ENCODE peak calls at places on chromosomes 6 and 20, in eight cellular contexts. One of them, this sample, is unnamed.

GRCh38 chr6:108549741-108550140 is 11.0 kb upstream of the FOXO3 start:
- DNase-seq in NB4: no peak
- DNase-seq in fibroblast of pulmonary artery: no peak
- DNase-seq in fibroblast of gingiva: peak; percentile 27
- DNase-seq in SK-N-DZ: no peak
- DNase-seq in GM12878: no peak
- DNase-seq in KBM-7: no peak
- DNase-seq in kidney tubule cell: no peak
- DNase-seq in this sample: no peak

GRCh38 chr6:35725721-35726438 is 11.0 kb upstream of the ARMC12 start:
- DNase-seq in SK-N-DZ: no peak
- DNase-seq in kidney tubule cell: peak; percentile 8
- DNase-seq in fibroblast of gingiva: peak; percentile 90
- DNase-seq in KBM-7: peak; percentile 68
- DNase-seq in fibroblast of pulmonary artery: peak; percentile 87
- DNase-seq in NB4: peak; percentile 85
- DNase-seq in GM12878: no peak
- DNase-seq in this sample: no peak

GRCh38 chr6:142773324-142773723 is 171.7 kb downstream of the HIVEP2 start:
- DNase-seq in KBM-7: no peak
- DNase-seq in fibroblast of gingiva: no peak
- DNase-seq in GM12878: no peak
- DNase-seq in fibroblast of pulmonary artery: no peak
- DNase-seq in SK-N-DZ: no peak
- DNase-seq in NB4: no peak
- DNase-seq in kidney tubule cell: no peak
- DNase-seq in this sample: no peak

GRCh38 chr20:2738734-2739398 is 46.3 kb downstream of the EBF4 start:
- DNase-seq in fibroblast of pulmonary artery: no peak
- DNase-seq in NB4: no peak
- DNase-seq in KBM-7: no peak
- DNase-seq in SK-N-DZ: no peak
- DNase-seq in kidney tubule cell: no peak
- DNase-seq in fibroblast of gingiva: no peak
- DNase-seq in GM12878: no peak
- DNase-seq in this sample: no peak

GRCh38 chr6:85124472-85125428 is 325.1 kb upstream of the NT5E start:
- DNase-seq in GM12878: no peak
- DNase-seq in fibroblast of pulmonary artery: peak; percentile 53
- DNase-seq in NB4: no peak
- DNase-seq in fibroblast of gingiva: peak; percentile 43
- DNase-seq in SK-N-DZ: no peak
- DNase-seq in KBM-7: no peak
- DNase-seq in kidney tubule cell: no peak
- DNase-seq in this sample: no peak

GRCh38 chr6:163170294-163170883 is 244.1 kb upstream of the QKI start:
- DNase-seq in NB4: peak; percentile 61
- DNase-seq in fibroblast of pulmonary artery: peak; percentile 25
- DNase-seq in SK-N-DZ: no peak
- DNase-seq in GM12878: no peak
- DNase-seq in fibroblast of gingiva: no peak
- DNase-seq in kidney tubule cell: peak; percentile 15
- DNase-seq in KBM-7: peak; percentile 61
- DNase-seq in this sample: peak; percentile 9

GRCh38 chr6:133923938-133924593 is 29.0 kb upstream of the TBPL1 start:
- DNase-seq in fibroblast of gingiva: peak; percentile 70
- DNase-seq in GM12878: peak; percentile 33
- DNase-seq in kidney tubule cell: peak; percentile 79
- DNase-seq in KBM-7: peak; percentile 84
- DNase-seq in SK-N-DZ: peak; percentile 77
- DNase-seq in NB4: peak; percentile 77
- DNase-seq in fibroblast of pulmonary artery: peak; percentile 90
- DNase-seq in this sample: peak; percentile 10

GRCh38 chr20:23666189-23666588 is 22.6 kb downstream of the CST4 start:
- DNase-seq in fibroblast of gingiva: peak; percentile 10
- DNase-seq in SK-N-DZ: no peak
- DNase-seq in fibroblast of pulmonary artery: peak; percentile 31
- DNase-seq in GM12878: no peak
- DNase-seq in NB4: peak; percentile 12
- DNase-seq in KBM-7: no peak
- DNase-seq in kidney tubule cell: no peak
- DNase-seq in this sample: no peak

GRCh38 chr6:138592698-138593097 is 93.4 kb upstream of the NHSL1 start:
- DNase-seq in KBM-7: peak; percentile 79
- DNase-seq in fibroblast of pulmonary artery: no peak
- DNase-seq in GM12878: peak; percentile 55
- DNase-seq in NB4: peak; percentile 72
- DNase-seq in fibroblast of gingiva: no peak
- DNase-seq in kidney tubule cell: no peak
- DNase-seq in SK-N-DZ: no peak
- DNase-seq in this sample: no peak

GRCh38 chr6:134420638-134421181 is 102.8 kb upstream of the SGK1 start:
- DNase-seq in kidney tubule cell: peak; percentile 93
- DNase-seq in GM12878: no peak
- DNase-seq in NB4: no peak
- DNase-seq in fibroblast of gingiva: peak; percentile 7
- DNase-seq in SK-N-DZ: no peak
- DNase-seq in fibroblast of pulmonary artery: peak; percentile 88
- DNase-seq in KBM-7: no peak
- DNase-seq in this sample: no peak

GRCh38 chr20:48502016-48502415 is 325.8 kb downstream of the PREX1 start:
- DNase-seq in KBM-7: no peak
- DNase-seq in fibroblast of gingiva: no peak
- DNase-seq in kidney tubule cell: no peak
- DNase-seq in GM12878: no peak
- DNase-seq in NB4: no peak
- DNase-seq in SK-N-DZ: no peak
- DNase-seq in fibroblast of pulmonary artery: no peak
- DNase-seq in this sample: no peak

GRCh38 chr20:56626367-56627121 is 2.6 kb upstream of the TFAP2C start:
- DNase-seq in SK-N-DZ: no peak
- DNase-seq in kidney tubule cell: peak; percentile 25
- DNase-seq in KBM-7: peak; percentile 54
- DNase-seq in fibroblast of pulmonary artery: no peak
- DNase-seq in NB4: peak; percentile 67
- DNase-seq in fibroblast of gingiva: no peak
- DNase-seq in GM12878: no peak
- DNase-seq in this sample: peak; percentile 45

GRCh38 chr20:43959920-43960227 is 45.2 kb downstream of the TOX2 start:
- DNase-seq in fibroblast of gingiva: no peak
- DNase-seq in GM12878: no peak
- DNase-seq in NB4: no peak
- DNase-seq in fibroblast of pulmonary artery: no peak
- DNase-seq in KBM-7: no peak
- DNase-seq in SK-N-DZ: no peak
- DNase-seq in kidney tubule cell: no peak
- DNase-seq in this sample: no peak

GRCh38 chr6:43282060-43282459 is 16.0 kb upstream of the SLC22A7 start:
- DNase-seq in fibroblast of pulmonary artery: no peak
- DNase-seq in NB4: no peak
- DNase-seq in KBM-7: no peak
- DNase-seq in fibroblast of gingiva: no peak
- DNase-seq in GM12878: no peak
- DNase-seq in kidney tubule cell: no peak
- DNase-seq in SK-N-DZ: no peak
- DNase-seq in this sample: no peak

GRCh38 chr20:25378189-25378883 is 12.3 kb downstream of the ABHD12 start:
- DNase-seq in SK-N-DZ: no peak
- DNase-seq in kidney tubule cell: no peak
- DNase-seq in fibroblast of pulmonary artery: no peak
- DNase-seq in GM12878: no peak
- DNase-seq in fibroblast of gingiva: no peak
- DNase-seq in KBM-7: no peak
- DNase-seq in NB4: no peak
- DNase-seq in this sample: no peak

This sample was measured in H54.